ENCODE peak calls at places on chromosomes 4 and X, in seven cellular contexts. C is mucosa of descending colon, P is fibroblast of pulmonary artery, G is omental fat pad, W is adrenal gland, Q is endothelial cell, S is dorsolateral prefrontal cortex. T is an unnamed sample.
A peak's percentile ranks its signal among the peaks of the same experiment; 100 is the strongest.

GRCh38 chrX:78455901-78456300 is 128.5 kb upstream of the CYSLTR1 start:
- DNase-seq in P (peak; percentile 0), W (no peak), C (no peak), S (no peak), G (no peak), Q (no peak), T (no peak)

GRCh38 chr4:184613405-184613804 is 35.8 kb downstream of the CASP3 start:
- DNase-seq in Q (no peak), P (no peak), C (no peak), S (no peak), W (no peak), G (no peak), T (no peak)

GRCh38 chr4:100348472-100348871 is 158.2 kb upstream of the DDIT4L start:
- DNase-seq in S (no peak), P (peak; percentile 90), G (no peak), C (no peak), Q (no peak), W (no peak), T (no peak)

GRCh38 chr4:182478475-182478874 is 235.3 kb downstream of the TENM3 start:
- DNase-seq in P (peak; percentile 65), W (no peak), C (no peak), G (no peak), S (no peak), Q (no peak), T (no peak)

GRCh38 chr4:113539408-113539807 is 222.1 kb downstream of the CAMK2D start:
- DNase-seq in S (no peak), P (peak; percentile 33), G (no peak), C (no peak), Q (no peak), W (no peak), T (no peak)

GRCh38 chrX:47285762-47286320 is 53.0 kb downstream of the USP11 start:
- DNase-seq in Q (no peak), W (no peak), P (peak; percentile 4), G (no peak), S (no peak), C (no peak), T (no peak)

GRCh38 chr4:82797048-82797590 is 1.5 kb downstream of the SCD5 start:
- DNase-seq in S (no peak), P (no peak), Q (no peak), C (no peak), G (no peak), W (peak; percentile 58), T (no peak)

GRCh38 chrX:129953334-129953648 is 29.1 kb upstream of the BCORL1 start:
- DNase-seq in S (no peak), P (no peak), Q (no peak), G (no peak), C (no peak), W (no peak), T (no peak)

GRCh38 chrX:1443496-1444075 is 9.1 kb downstream of the ASMTL start:
- DNase-seq in G (no peak), C (peak; percentile 25), Q (no peak), P (no peak), S (peak; percentile 15), W (peak; percentile 42), T (peak; percentile 80)

GRCh38 chr4:84698962-84699671 is 116.2 kb downstream of the CDS1 start:
- DNase-seq in Q (no peak), C (no peak), P (no peak), W (no peak), G (no peak), S (no peak), T (no peak)

GRCh38 chr4:84158670-84159069 is 340.4 kb downstream of the NKX6-1 start:
- DNase-seq in C (no peak), G (no peak), Q (no peak), W (no peak), S (no peak), P (no peak), T (no peak)

GRCh38 chr4:140876597-140877364 is 120.6 kb upstream of the TBC1D9 start:
- DNase-seq in P (peak; percentile 21), G (no peak), W (no peak), S (no peak), C (no peak), Q (no peak), T (no peak)

GRCh38 chr4:60042941-60043340 is 1157.2 kb upstream of the ADGRL3 start:
- DNase-seq in W (no peak), Q (no peak), S (no peak), P (no peak), C (no peak), G (no peak), T (no peak)

GRCh38 chr4:122666527-122667245 is 45.8 kb upstream of the IL21 start:
- DNase-seq in S (no peak), W (no peak), P (peak; percentile 93), G (no peak), Q (no peak), C (no peak), T (no peak)

GRCh38 chr4:80268081-80268823 is 1.8 kb downstream of the FGF5 start:
- DNase-seq in Q (no peak), P (peak; percentile 39), W (no peak), S (no peak), G (no peak), C (no peak), T (no peak)

GRCh38 chr4:147933316-147933715 is 201.4 kb downstream of the ARHGAP10 start:
- DNase-seq in Q (peak; percentile 14), G (no peak), C (no peak), S (no peak), P (no peak), W (no peak), T (no peak)

GRCh38 chrX:95903490-95903889 is 781.2 kb upstream of the DIAPH2 start:
- DNase-seq in C (no peak), S (no peak), G (no peak), P (peak; percentile 13), Q (peak; percentile 4), W (no peak), T (no peak)

GRCh38 chrX:74178536-74178935 is 125.4 kb upstream of the ZCCHC13 start:
- DNase-seq in Q (peak; percentile 3), G (no peak), W (no peak), C (no peak), P (no peak), S (no peak), T (no peak)

GRCh38 chr4:187666634-187667033 is 328.9 kb upstream of the ZFP42 start:
- DNase-seq in Q (no peak), C (no peak), S (no peak), W (no peak), G (no peak), P (no peak), T (no peak)

GRCh38 chr4:98801259-98801725 is 127.6 kb downstream of the EIF4E start:
- DNase-seq in Q (no peak), P (no peak), S (peak; percentile 54), C (no peak), G (no peak), W (no peak), T (no peak)

GRCh38 chr4:108060164-108060563 is 70.5 kb downstream of the HADH start:
- DNase-seq in W (no peak), G (no peak), Q (peak; percentile 14), C (no peak), S (no peak), P (peak; percentile 37), T (no peak)

DNA sequence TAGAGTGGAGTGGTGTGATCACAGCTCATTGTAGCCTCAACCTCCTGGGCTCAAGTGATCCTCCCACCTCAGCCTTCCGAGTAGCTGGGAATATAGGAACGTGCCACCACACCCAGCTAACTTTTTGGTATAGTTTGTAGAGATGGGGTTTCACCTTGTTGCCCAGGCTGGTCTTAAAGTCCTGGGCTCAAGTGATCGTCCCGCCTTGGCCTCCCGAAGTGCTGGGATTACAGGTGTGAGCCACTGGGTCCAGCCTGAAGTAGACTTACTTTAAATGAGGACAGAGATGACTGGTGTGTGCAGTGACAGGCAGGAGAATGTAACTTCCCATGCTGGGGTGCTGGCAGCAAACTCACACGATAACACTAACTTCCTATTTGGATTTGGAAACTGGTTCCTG is 95.8 kb downstream of the GATB start:
- DNase-seq in P (no peak), G (no peak), Q (no peak), C (no peak), W (no peak), S (no peak), T (no peak)
- TF ChIP-seq CTCF in P (no peak), G (no peak), Q (no peak), C (no peak), W (no peak), S (no peak), T (no peak)

GRCh38 chr4:7132730-7133582 is 59.4 kb upstream of the SORCS2 start:
- DNase-seq in G (no peak), P (no peak), Q (no peak), C (no peak), W (no peak), S (no peak), T (no peak)

GRCh38 chr4:7137346-7138200 is 54.8 kb upstream of the SORCS2 start:
- DNase-seq in G (no peak), P (no peak), S (no peak), W (no peak), C (peak; percentile 34), Q (no peak), T (no peak)

GRCh38 chr4:7134737-7135388 is 57.5 kb upstream of the SORCS2 start:
- DNase-seq in S (no peak), P (peak; percentile 79), W (peak; percentile 75), C (no peak), G (no peak), Q (no peak), T (peak; percentile 87)

GRCh38 chr4:7132249-7132648 is 60.1 kb upstream of the SORCS2 start:
- DNase-seq in S (no peak), Q (no peak), C (no peak), P (no peak), W (no peak), G (no peak), T (no peak)

GRCh38 chr4:7135389-7135746 is 57.0 kb upstream of the SORCS2 start:
- DNase-seq in Q (no peak), S (no peak), W (no peak), G (no peak), P (no peak), C (no peak), T (peak; percentile 88)
- TF ChIP-seq CTCF in Q (no peak), S (no peak), W (no peak), G (no peak), P (no peak), C (no peak), T (no peak)

DNA sequence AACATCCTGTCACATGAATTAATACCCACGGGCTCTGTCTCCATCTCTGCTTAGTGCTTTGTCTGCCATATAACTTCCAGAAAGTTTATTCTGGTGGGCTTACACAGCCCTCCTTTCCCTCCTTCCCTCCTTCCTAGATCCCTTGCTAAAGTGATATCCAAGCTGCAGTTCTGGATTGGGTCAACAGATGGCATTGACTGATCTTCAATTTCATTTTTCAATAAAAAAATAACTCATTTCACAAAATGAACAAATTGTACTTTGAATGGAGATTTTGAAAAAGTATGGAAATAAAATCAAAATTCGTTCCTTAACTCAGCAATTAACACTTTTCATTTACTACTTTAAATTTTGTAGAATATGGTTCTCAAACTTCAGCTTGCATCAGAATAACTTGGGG is 94.9 kb downstream of the NXF2 start:
- DNase-seq in P (peak; percentile 1), C (no peak), G (no peak), Q (no peak), W (no peak), S (no peak), T (no peak)
- TF ChIP-seq CTCF in P (no peak), C (no peak), G (no peak), Q (peak; percentile 21), W (no peak), S (peak; percentile 34), T (no peak)

DNA sequence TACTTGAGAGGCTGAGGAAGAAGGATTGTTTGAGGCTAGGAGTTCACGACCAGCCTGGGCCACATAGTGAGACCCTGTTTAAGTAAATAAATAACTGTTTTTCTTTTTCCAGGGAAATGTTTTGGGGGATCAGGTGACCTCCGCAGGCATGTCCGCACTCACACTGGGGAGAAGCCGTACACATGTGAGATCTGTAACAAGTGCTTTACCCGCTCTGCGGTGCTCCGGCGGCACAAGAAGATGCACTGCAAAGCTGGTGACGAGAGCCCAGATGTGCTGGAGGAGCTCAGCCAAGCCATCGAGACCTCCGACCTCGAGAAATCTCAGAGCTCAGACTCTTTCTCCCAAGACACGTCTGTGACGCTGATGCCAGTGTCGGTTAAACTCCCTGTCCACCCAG is 30.5 kb downstream of the ZBTB49 start:
- DNase-seq in G (no peak), S (no peak), P (no peak), Q (no peak), W (no peak), C (no peak), T (no peak)
- TF ChIP-seq CTCF in G (no peak), S (no peak), P (no peak), Q (no peak), W (no peak), C (no peak), T (no peak)